ENCODE peak calls at places on chromosomes 11 and 22, in six cellular contexts. A is tibial nerve, S is ovary, Z is GM12878, B is kidney, J is SJCRH30. X is an unnamed sample.

GRCh38 chr11:33045551-33046255 is 6.3 kb downstream of the TCP11L1 start:
- DNase-seq in A (no peak), S (no peak), Z (no peak), B (no peak), J (peak; percentile 10), X (no peak)

GRCh38 chr11:115930276-115930675 is 426.1 kb upstream of the CADM1 start:
- DNase-seq in A (no peak), S (no peak), Z (no peak), B (no peak), J (no peak), X (no peak)

GRCh38 chr11:59891781-59892181 is 13.2 kb downstream of the OOSP3 start:
- DNase-seq in A (no peak), S (no peak), Z (no peak), B (peak; percentile 26), J (peak; percentile 70), X (peak; percentile 29)

GRCh38 chr11:27496461-27496860 is 10.1 kb downstream of the LIN7C start:
- DNase-seq in A (no peak), S (no peak), Z (no peak), B (no peak), J (no peak), X (no peak)

GRCh38 chr22:44811141-44811540 is 58.8 kb downstream of the ARHGAP8 start:
- DNase-seq in A (no peak), S (no peak), Z (no peak), B (peak; percentile 52), J (no peak), X (no peak)

GRCh38 chr11:76744186-76745058 is 38.7 kb upstream of the TSKU start:
- DNase-seq in A (no peak), S (no peak), Z (no peak), B (no peak), J (no peak), X (no peak)

GRCh38 chr11:61961570-61962212 is 5.7 kb downstream of the FTH1 start:
- DNase-seq in A (peak; percentile 73), S (peak; percentile 26), Z (no peak), B (peak; percentile 88), J (no peak), X (peak; percentile 70)

GRCh38 chr22:27110985-27111451 is 453.6 kb downstream of the MIAT start:
- DNase-seq in A (no peak), S (no peak), Z (no peak), B (no peak), J (peak; percentile 76), X (no peak)

GRCh38 chr11:115409691-115410220 is 94.5 kb downstream of the CADM1 start:
- DNase-seq in A (no peak), S (no peak), Z (no peak), B (no peak), J (peak; percentile 59), X (no peak)

GRCh38 chr11:69154211-69154913 is 1.4 kb upstream of the SMIM38 start:
- DNase-seq in A (no peak), S (no peak), Z (no peak), B (no peak), J (no peak), X (no peak)

GRCh38 chr11:3859373-3859881 is 4.0 kb downstream of the STIM1 start:
- DNase-seq in A (no peak), S (no peak), Z (no peak), B (no peak), J (no peak), X (peak; percentile 80)

GRCh38 chr11:86594746-86595145 is 77.7 kb downstream of the ME3 start:
- DNase-seq in A (no peak), S (no peak), Z (no peak), B (no peak), J (no peak), X (no peak)

GRCh38 chr11:34234086-34234740 is 123.6 kb downstream of the ABTB2 start:
- DNase-seq in A (no peak), S (no peak), Z (peak; percentile 88), B (peak; percentile 83), J (no peak), X (no peak)

GRCh38 chr11:10896493-10896892 is 38.6 kb upstream of the ZBED5 start:
- DNase-seq in A (no peak), S (no peak), Z (no peak), B (no peak), J (no peak), X (no peak)

GRCh38 chr22:27489265-27489675 is 312.3 kb downstream of the MN1 start:
- DNase-seq in A (no peak), S (no peak), Z (no peak), B (no peak), J (peak; percentile 46), X (no peak)

GRCh38 chr11:118290923-118291322 is 13.6 kb upstream of the CD3E start:
- DNase-seq in A (no peak), S (no peak), Z (no peak), B (no peak), J (no peak), X (peak; percentile 22)

GRCh38 chr11:78228467-78228866 is 39.7 kb downstream of the USP35 start:
- DNase-seq in A (no peak), S (no peak), Z (peak; percentile 51), B (no peak), J (peak; percentile 47), X (peak; percentile 55)

GRCh38 chr11:73399159-73400090 is 23.2 kb downstream of the RELT start:
- DNase-seq in A (peak; percentile 9), S (peak; percentile 13), Z (no peak), B (no peak), J (peak; percentile 61), X (no peak)

GRCh38 chr11:117071344-117071787 is 26.9 kb downstream of the SIK3 start:
- DNase-seq in A (no peak), S (no peak), Z (no peak), B (no peak), J (no peak), X (no peak)

GRCh38 chr22:21963286-21963685 is 10.6 kb upstream of the PPM1F start:
- DNase-seq in A (no peak), S (no peak), Z (no peak), B (no peak), J (no peak), X (no peak)

GRCh38 chr11:20025331-20025840 is 134.9 kb downstream of the DBX1 start:
- DNase-seq in A (no peak), S (no peak), Z (no peak), B (no peak), J (peak; percentile 96), X (no peak)

GRCh38 chr11:20024172-20024935 is 135.9 kb downstream of the DBX1 start:
- DNase-seq in A (no peak), S (no peak), Z (no peak), B (no peak), J (peak; percentile 52), X (no peak)

GRCh38 chr11:20029193-20029592 is 131.1 kb downstream of the DBX1 start:
- DNase-seq in A (no peak), S (no peak), Z (no peak), B (no peak), J (peak; percentile 56), X (no peak)

GRCh38 chr11:20027546-20028014 is 132.7 kb downstream of the DBX1 start:
- DNase-seq in A (no peak), S (no peak), Z (no peak), B (no peak), J (no peak), X (no peak)

GRCh38 chr11:20026629-20027545 is 133.4 kb downstream of the DBX1 start:
- DNase-seq in A (no peak), S (peak; percentile 54), Z (no peak), B (peak; percentile 87), J (peak; percentile 85), X (no peak)
- H3K4me1 ChIP-seq in A (no peaks in the 10 kb centered on the region), S (peaks cover 13% of the 10 kb centered on the region), Z (no peaks in the 10 kb centered on the region), B (peaks cover 4% of the 10 kb centered on the region), J (peaks cover 76% of the 10 kb centered on the region), X (no peaks in the 10 kb centered on the region)

GRCh38 chr11:133082453-133082781 is 449.9 kb downstream of the OPCML start:
- DNase-seq in A (no peak), S (no peak), Z (no peak), B (peak; percentile 84), J (no peak), X (peak; percentile 58)
- H3K4me3 ChIP-seq in A (peak overlapping the region; percentile 32), S (no peak overlapping the region), Z (no peak overlapping the region), B (no peak overlapping the region), J (no peak overlapping the region), X (no peak overlapping the region)

GRCh38 chr22:50281957-50282356 is 11.8 kb upstream of the MAPK11 start:
- DNase-seq in A (no peak), S (no peak), Z (no peak), B (no peak), J (no peak), X (no peak)

GRCh38 chr22:50281384-50281760 is 11.2 kb upstream of the MAPK11 start:
- DNase-seq in A (no peak), S (no peak), Z (no peak), B (no peak), J (no peak), X (no peak)

GRCh38 chr22:50280708-50281383 is 10.7 kb upstream of the MAPK11 start:
- DNase-seq in A (no peak), S (no peak), Z (no peak), B (no peak), J (no peak), X (no peak)

GRCh38 chr22:50283821-50284220 is 13.6 kb upstream of the MAPK11 start:
- DNase-seq in A (no peak), S (no peak), Z (no peak), B (no peak), J (no peak), X (no peak)

GRCh38 chr22:50282361-50283144 is 12.4 kb upstream of the MAPK11 start:
- DNase-seq in A (no peak), S (no peak), Z (no peak), B (peak; percentile 93), J (no peak), X (no peak)
- H3K27ac ChIP-seq in A (no peak overlapping the region), S (no peak overlapping the region), Z (no peak overlapping the region), B (peak overlapping the region; percentile 67), J (no peak overlapping the region), X (peak overlapping the region; percentile 41)

GRCh38 chr22:49964136-49964492 is 3.5 kb downstream of the PIM3 start:
- DNase-seq in A (peak; percentile 12), S (peak; percentile 44), Z (no peak), B (peak; percentile 72), J (peak; percentile 2), X (peak; percentile 17)
- H3K4me1 ChIP-seq in A (no peaks in the 10 kb centered on the region), S (peaks cover 28% of the 10 kb centered on the region), Z (peaks cover 36% of the 10 kb centered on the region), B (peaks cover 46% of the 10 kb centered on the region), J (peaks cover 37% of the 10 kb centered on the region), X (peaks cover 74% of the 10 kb centered on the region)

X was measured in heart right ventricle.